ENCODE peak calls at places on chromosomes 4 and X, in nine cellular contexts. T, O, J, D, B, U, L, N and K are unnamed samples. For H3K9me3, the result is how much of the 10 kb centered on the place peaks cover.

GRCh38 chr4:25722964-25723363 is 67.3 kb downstream of the SLC34A2 start:
- DNase-seq in O (no peak), J (no peak), D (no peak), L (no peak), U (no peak), T (no peak), B (peak), N (no peak), K (no peak)

GRCh38 chrX:118631586-118631985 is 95.8 kb upstream of the IL13RA1 start:
- DNase-seq in T (no peak), J (no peak), D (no peak), U (no peak), B (no peak), N (no peak), O (no peak), L (no peak), K (no peak)

GRCh38 chr4:7778524-7779193 is 161.0 kb downstream of the AFAP1 start:
- DNase-seq in D (peak), O (peak), L (peak), N (peak), J (no peak), B (no peak), U (no peak), T (no peak), K (no peak)

GRCh38 chrX:21838937-21839333 is 482 bp upstream of the MBTPS2 start:
- DNase-seq in T (no peak), D (no peak), N (no peak), U (no peak), B (no peak), O (peak), J (no peak), L (no peak), K (no peak)

GRCh38 chr4:70306101-70306500 is 28.7 kb upstream of the CABS1 start:
- DNase-seq in T (no peak), L (no peak), J (no peak), N (no peak), O (no peak), B (no peak), D (no peak), U (no peak), K (no peak)

GRCh38 chr4:118754890-118755289 is 69.7 kb downstream of the METTL14 start:
- DNase-seq in L (no peak), T (no peak), U (no peak), B (no peak), J (no peak), O (no peak), N (no peak), D (no peak), K (no peak)

GRCh38 chr4:6885953-6886557 is 23.6 kb upstream of the TBC1D14 start:
- DNase-seq in D (no peak), U (peak), O (peak), J (no peak), T (no peak), N (no peak), B (peak), L (no peak), K (peak)

GRCh38 chrX:134362560-134363089 is 97.3 kb upstream of the HPRT1 start:
- DNase-seq in U (no peak), D (no peak), L (no peak), J (no peak), O (no peak), T (no peak), B (no peak), N (no peak), K (no peak)

GRCh38 chr4:15920723-15921591 is 17.6 kb downstream of the FGFBP1 start:
- DNase-seq in T (no peak), U (peak), O (peak), B (peak), N (no peak), D (peak), J (no peak), L (no peak), K (peak)

GRCh38 chr4:27276322-27277073 is 415.9 kb downstream of the STIM2 start:
- DNase-seq in L (no peak), J (no peak), T (no peak), N (no peak), O (no peak), B (no peak), U (no peak), D (no peak), K (no peak)

GRCh38 chrX:48003758-48004457 is at the start of gene ZNF182:
- DNase-seq in T (peak), N (peak), J (peak), O (peak), D (peak), L (peak), B (peak), U (peak), K (peak)

GRCh38 chr4:141016117-141016798 is 117.0 kb downstream of the RNF150 start:
- DNase-seq in L (no peak), B (no peak), N (no peak), T (no peak), O (no peak), D (no peak), J (no peak), U (no peak), K (no peak)

GRCh38 chrX:124194209-124194608 is 138.3 kb upstream of the TEX13D start:
- DNase-seq in L (no peak), B (no peak), J (no peak), O (no peak), T (no peak), D (no peak), U (no peak), N (no peak), K (peak)

GRCh38 chr4:1028574-1029220 is 17.3 kb downstream of the FGFRL1 start:
- DNase-seq in U (no peak), O (no peak), L (no peak), T (no peak), J (no peak), N (no peak), D (no peak), B (no peak), K (no peak)
- TF ChIP-seq POLR2A in U (no peak), O (no peak), L (no peak), T (no peak), J (no peak), N (no peak), D (no peak), B (no peak), K (no peak)

GRCh38 chr4:161010227-161010626 is 1153.6 kb downstream of the FSTL5 start:
- DNase-seq in J (no peak), L (no peak), N (no peak), T (no peak), D (no peak), B (no peak), U (no peak), O (no peak), K (no peak)
- H3K9me3 ChIP-seq in J (under half), L (under half), N (under half), T (under half), D (under half), B (under half), U (under half), O (under half), K (under half)

GRCh38 chr4:10104991-10105276 is 11.7 kb downstream of the WDR1 start:
- DNase-seq in O (no peak), T (no peak), U (no peak), J (no peak), B (no peak), L (no peak), N (no peak), D (no peak), K (no peak)

GRCh38 chr4:10106421-10107039 is 10.1 kb downstream of the WDR1 start:
- DNase-seq in D (no peak), J (no peak), B (peak), U (peak), O (peak), L (peak), N (no peak), T (no peak), K (peak)

GRCh38 chr4:10105421-10105820 is 11.2 kb downstream of the WDR1 start:
- DNase-seq in O (no peak), U (no peak), T (no peak), L (no peak), D (no peak), N (no peak), B (no peak), J (no peak), K (no peak)

GRCh38 chr4:10107111-10108091 is 9.2 kb downstream of the WDR1 start:
- DNase-seq in B (no peak), N (no peak), O (peak), L (peak), T (no peak), U (no peak), D (no peak), J (no peak), K (no peak)

DNA sequence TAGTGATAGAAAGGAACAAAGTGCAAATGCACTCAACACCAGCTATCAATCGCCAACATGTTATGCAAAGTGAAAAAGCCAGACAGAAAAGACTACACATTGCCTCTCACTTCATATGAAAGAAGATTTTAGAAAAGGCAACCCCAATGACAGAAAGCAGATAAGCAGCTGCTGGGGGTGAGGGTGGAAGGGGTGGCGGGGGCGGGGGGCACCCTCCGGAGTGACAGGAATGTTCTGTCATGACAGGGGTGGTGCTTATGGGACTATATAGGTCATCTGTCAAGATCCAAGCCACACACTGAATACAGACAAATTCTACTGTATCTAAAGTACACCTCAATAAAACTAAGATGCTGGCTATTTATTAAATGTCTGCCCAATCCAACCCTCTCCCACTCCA is 10.7 kb downstream of the WDR1 start:
- DNase-seq in O (no peak), B (no peak), U (no peak), N (no peak), D (no peak), J (no peak), T (no peak), L (no peak), K (no peak)
- TF ChIP-seq POLR2A in O (no peak), B (no peak), U (no peak), N (no peak), D (no peak), J (no peak), T (no peak), L (no peak), K (no peak)

GRCh38 chr4:109027016-109027500 is 264.2 kb upstream of the ETNPPL start:
- DNase-seq in N (no peak), B (no peak), D (no peak), O (no peak), J (no peak), L (no peak), T (no peak), U (no peak), K (no peak)

GRCh38 chr4:109022941-109023340 is 260.1 kb upstream of the ETNPPL start:
- DNase-seq in N (no peak), B (no peak), J (no peak), D (no peak), U (no peak), O (peak), T (no peak), L (no peak), K (no peak)

GRCh38 chr4:109029987-109030386 is 267.1 kb upstream of the ETNPPL start:
- DNase-seq in N (no peak), J (no peak), O (no peak), D (no peak), U (no peak), T (no peak), L (no peak), B (no peak), K (no peak)

GRCh38 chr4:109026588-109026987 is 263.7 kb upstream of the ETNPPL start:
- DNase-seq in L (no peak), B (no peak), J (no peak), O (peak), T (no peak), D (no peak), N (no peak), U (no peak), K (no peak)

DNA sequence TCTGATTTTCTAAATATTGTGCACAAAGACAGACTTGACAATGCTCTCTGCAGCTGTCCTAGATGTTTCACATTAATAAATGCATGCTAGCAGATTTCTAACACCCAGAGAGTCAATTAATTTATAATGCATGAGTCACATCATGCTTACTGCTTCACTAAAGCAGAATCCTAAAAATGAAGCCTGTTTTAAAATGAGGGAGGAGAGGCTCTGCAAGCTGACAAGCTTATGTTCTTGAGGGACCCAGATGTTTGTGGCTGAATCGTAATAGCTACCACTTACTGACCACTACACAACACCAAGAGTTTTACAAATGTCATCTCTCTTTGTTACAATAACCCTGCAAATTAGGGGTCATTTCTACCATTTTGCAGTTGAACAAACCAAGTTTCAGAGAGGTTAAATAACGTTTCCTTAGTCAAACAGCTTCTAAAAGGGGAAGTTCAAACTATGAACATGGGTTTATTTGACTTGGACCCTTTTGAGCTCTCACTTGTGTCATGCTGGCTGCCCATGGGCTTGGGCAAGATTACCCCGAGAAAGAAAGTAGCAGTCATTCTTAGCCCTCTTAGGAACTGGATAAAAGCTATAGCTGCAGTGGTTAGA is 262.7 kb upstream of the ETNPPL start:
- DNase-seq in N (no peak), O (no peak), U (no peak), B (no peak), T (no peak), J (no peak), D (no peak), L (no peak), K (no peak)
- H3K9me3 ChIP-seq in N (under half), O (under half), U (under half), B (under half), T (under half), J (under half), D (under half), L (under half), K (under half)